ENCODE peak calls at places on chromosome 7, in nine cellular contexts. One of them, this sample, is unnamed.

GRCh38 chr7:158033196-158033595 is 554.4 kb downstream of the PTPRN2 start:
- DNase-seq in endothelial cell of umbilical vein: no peak
- DNase-seq in IMR-90: no peak
- DNase-seq in GM12878: no peak
- DNase-seq in lower leg skin: peak
- DNase-seq in prostate gland: no peak
- DNase-seq in erythroblast: no peak
- DNase-seq in HCT116: no peak
- DNase-seq in heart left ventricle: no peak
- DNase-seq in this sample: no peak

GRCh38 chr7:24366901-24367300 is 82.9 kb downstream of the NPY start:
- DNase-seq in endothelial cell of umbilical vein: no peak
- DNase-seq in IMR-90: no peak
- DNase-seq in GM12878: no peak
- DNase-seq in lower leg skin: no peak
- DNase-seq in prostate gland: no peak
- DNase-seq in erythroblast: no peak
- DNase-seq in HCT116: no peak
- DNase-seq in heart left ventricle: no peak
- DNase-seq in this sample: no peak

GRCh38 chr7:130394421-130395188 is 14.3 kb downstream of the CPA1 start:
- DNase-seq in endothelial cell of umbilical vein: no peak
- DNase-seq in IMR-90: no peak
- DNase-seq in GM12878: no peak
- DNase-seq in lower leg skin: no peak
- DNase-seq in prostate gland: no peak
- DNase-seq in erythroblast: peak
- DNase-seq in HCT116: no peak
- DNase-seq in heart left ventricle: no peak
- DNase-seq in this sample: no peak

GRCh38 chr7:150335101-150335773 is 6.2 kb downstream of the RARRES2 start:
- DNase-seq in endothelial cell of umbilical vein: no peak
- DNase-seq in IMR-90: peak
- DNase-seq in GM12878: no peak
- DNase-seq in lower leg skin: no peak
- DNase-seq in prostate gland: no peak
- DNase-seq in erythroblast: no peak
- DNase-seq in HCT116: no peak
- DNase-seq in heart left ventricle: no peak
- DNase-seq in this sample: no peak

GRCh38 chr7:71193099-71193810 is 61.3 kb downstream of the GALNT17 start:
- DNase-seq in endothelial cell of umbilical vein: no peak
- DNase-seq in IMR-90: no peak
- DNase-seq in GM12878: no peak
- DNase-seq in lower leg skin: no peak
- DNase-seq in prostate gland: no peak
- DNase-seq in erythroblast: no peak
- DNase-seq in HCT116: no peak
- DNase-seq in heart left ventricle: no peak
- DNase-seq in this sample: no peak

GRCh38 chr7:104153287-104153686 is 54.5 kb downstream of the ORC5 start:
- DNase-seq in endothelial cell of umbilical vein: no peak
- DNase-seq in IMR-90: no peak
- DNase-seq in GM12878: no peak
- DNase-seq in lower leg skin: no peak
- DNase-seq in prostate gland: no peak
- DNase-seq in erythroblast: no peak
- DNase-seq in HCT116: no peak
- DNase-seq in heart left ventricle: no peak
- DNase-seq in this sample: no peak

GRCh38 chr7:140404565-140405080 is 765 bp downstream of the RAB19 start:
- DNase-seq in endothelial cell of umbilical vein: no peak
- DNase-seq in IMR-90: no peak
- DNase-seq in GM12878: no peak
- DNase-seq in lower leg skin: no peak
- DNase-seq in prostate gland: no peak
- DNase-seq in erythroblast: no peak
- DNase-seq in HCT116: no peak
- DNase-seq in heart left ventricle: no peak
- DNase-seq in this sample: no peak

GRCh38 chr7:3381073-3381685 is 80.1 kb downstream of the SDK1 start:
- DNase-seq in endothelial cell of umbilical vein: no peak
- DNase-seq in IMR-90: no peak
- DNase-seq in GM12878: no peak
- DNase-seq in lower leg skin: no peak
- DNase-seq in prostate gland: no peak
- DNase-seq in erythroblast: no peak
- DNase-seq in HCT116: no peak
- DNase-seq in heart left ventricle: no peak
- DNase-seq in this sample: no peak

GRCh38 chr7:133910761-133911160 is 216.4 kb upstream of the LRGUK start:
- DNase-seq in endothelial cell of umbilical vein: no peak
- DNase-seq in IMR-90: no peak
- DNase-seq in GM12878: no peak
- DNase-seq in lower leg skin: no peak
- DNase-seq in prostate gland: no peak
- DNase-seq in erythroblast: no peak
- DNase-seq in HCT116: no peak
- DNase-seq in heart left ventricle: no peak
- DNase-seq in this sample: no peak

GRCh38 chr7:23353172-23353571 is 54.0 kb downstream of the MALSU1 start:
- DNase-seq in endothelial cell of umbilical vein: no peak
- DNase-seq in IMR-90: no peak
- DNase-seq in GM12878: peak
- DNase-seq in lower leg skin: no peak
- DNase-seq in prostate gland: no peak
- DNase-seq in erythroblast: no peak
- DNase-seq in HCT116: no peak
- DNase-seq in heart left ventricle: no peak
- DNase-seq in this sample: no peak

GRCh38 chr7:156177396-156178055 is 365.3 kb upstream of the SHH start:
- DNase-seq in endothelial cell of umbilical vein: no peak
- DNase-seq in IMR-90: no peak
- DNase-seq in GM12878: no peak
- DNase-seq in lower leg skin: peak
- DNase-seq in prostate gland: no peak
- DNase-seq in erythroblast: no peak
- DNase-seq in HCT116: no peak
- DNase-seq in heart left ventricle: no peak
- DNase-seq in this sample: no peak

GRCh38 chr7:71637578-71637977 is 505.6 kb downstream of the GALNT17 start:
- DNase-seq in endothelial cell of umbilical vein: no peak
- DNase-seq in IMR-90: no peak
- DNase-seq in GM12878: no peak
- DNase-seq in lower leg skin: peak
- DNase-seq in prostate gland: no peak
- DNase-seq in erythroblast: no peak
- DNase-seq in HCT116: no peak
- DNase-seq in heart left ventricle: peak
- DNase-seq in this sample: no peak

GRCh38 chr7:83472376-83472775 is 176.6 kb downstream of the SEMA3E start:
- DNase-seq in endothelial cell of umbilical vein: no peak
- DNase-seq in IMR-90: no peak
- DNase-seq in GM12878: no peak
- DNase-seq in lower leg skin: no peak
- DNase-seq in prostate gland: no peak
- DNase-seq in erythroblast: no peak
- DNase-seq in HCT116: no peak
- DNase-seq in heart left ventricle: no peak
- DNase-seq in this sample: no peak

GRCh38 chr7:108002726-108003590 is at the start of gene LAMB1:
- DNase-seq in endothelial cell of umbilical vein: peak
- DNase-seq in IMR-90: peak
- DNase-seq in GM12878: no peak
- DNase-seq in lower leg skin: peak
- DNase-seq in prostate gland: peak
- DNase-seq in erythroblast: no peak
- DNase-seq in HCT116: no peak
- DNase-seq in heart left ventricle: peak
- DNase-seq in this sample: peak
- TF ChIP-seq POLR2A in endothelial cell of umbilical vein: peak
- TF ChIP-seq POLR2A in IMR-90: peak
- TF ChIP-seq POLR2A in GM12878: no peak
- TF ChIP-seq POLR2A in lower leg skin: no peak
- TF ChIP-seq POLR2A in prostate gland: peak
- TF ChIP-seq POLR2A in erythroblast: no peak
- TF ChIP-seq POLR2A in HCT116: no peak
- TF ChIP-seq POLR2A in heart left ventricle: no peak
- TF ChIP-seq POLR2A in this sample: peak

DNA sequence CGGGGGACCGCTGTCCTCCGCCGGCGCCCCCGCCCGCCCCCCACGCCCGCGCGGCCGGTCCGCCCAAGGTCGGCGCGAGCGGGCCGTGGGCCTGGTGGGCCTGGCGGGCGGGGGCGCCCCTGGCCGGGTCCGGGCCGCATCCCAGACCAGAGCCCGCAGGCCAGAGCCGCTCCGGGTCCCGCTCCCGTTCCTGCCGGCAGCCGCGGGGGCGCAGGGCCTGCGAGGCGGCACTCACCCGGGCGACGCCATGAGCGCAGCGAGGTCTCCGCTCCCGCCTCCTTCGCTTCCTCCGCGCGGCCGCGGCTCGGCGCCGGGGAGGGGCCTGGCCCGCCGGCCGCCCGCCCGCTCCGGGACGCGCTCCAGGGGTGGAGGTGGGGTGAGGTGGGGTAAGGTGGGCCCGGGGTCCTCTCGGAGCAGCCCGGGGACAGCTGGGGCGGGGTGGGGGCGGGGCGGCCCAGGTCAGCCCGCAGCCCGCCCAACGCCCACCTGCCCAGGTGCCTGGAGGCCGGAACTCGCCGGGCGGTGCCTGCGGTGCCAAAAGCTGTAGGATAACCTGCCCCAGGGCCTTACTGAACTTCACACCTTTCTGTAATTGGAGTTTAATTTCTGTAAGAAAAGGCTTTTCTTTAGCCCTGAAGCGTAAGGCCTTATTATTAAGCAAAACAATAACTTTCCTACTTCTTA is at the start of gene URGCP:
- DNase-seq in endothelial cell of umbilical vein: peak
- DNase-seq in IMR-90: peak
- DNase-seq in GM12878: no peak
- DNase-seq in lower leg skin: peak
- DNase-seq in prostate gland: peak
- DNase-seq in erythroblast: peak
- DNase-seq in HCT116: no peak
- DNase-seq in heart left ventricle: peak
- DNase-seq in this sample: no peak
- TF ChIP-seq POLR2A in endothelial cell of umbilical vein: peak
- TF ChIP-seq POLR2A in IMR-90: peak
- TF ChIP-seq POLR2A in GM12878: peak
- TF ChIP-seq POLR2A in lower leg skin: no peak
- TF ChIP-seq POLR2A in prostate gland: no peak
- TF ChIP-seq POLR2A in erythroblast: no peak
- TF ChIP-seq POLR2A in HCT116: peak
- TF ChIP-seq POLR2A in heart left ventricle: no peak
- TF ChIP-seq POLR2A in this sample: peak

DNA sequence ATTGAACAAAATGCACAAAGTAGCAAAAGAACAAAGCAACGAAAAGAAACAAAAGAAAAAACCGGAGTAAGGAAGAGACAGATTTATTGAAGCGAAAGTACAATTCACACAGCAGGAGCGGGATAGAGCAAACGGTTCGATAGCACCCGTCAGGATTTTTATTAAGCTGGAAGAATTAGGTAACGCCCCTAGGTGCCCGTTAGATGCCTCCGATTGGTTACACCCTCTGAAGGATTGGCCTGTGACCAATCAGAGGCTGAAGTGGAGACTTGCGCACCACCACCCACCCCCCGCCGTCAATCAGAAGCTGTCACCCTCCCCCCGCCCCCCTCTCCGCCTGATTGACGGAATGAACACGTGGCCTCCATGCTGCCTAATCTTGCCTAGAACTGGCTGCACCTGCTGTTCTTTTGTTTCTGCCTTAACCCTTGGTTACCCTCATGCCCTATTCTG is 16.8 kb downstream of the OCM2 start:
- DNase-seq in endothelial cell of umbilical vein: no peak
- DNase-seq in IMR-90: no peak
- DNase-seq in GM12878: no peak
- DNase-seq in lower leg skin: no peak
- DNase-seq in prostate gland: no peak
- DNase-seq in erythroblast: peak
- DNase-seq in HCT116: peak
- DNase-seq in heart left ventricle: no peak
- DNase-seq in this sample: no peak
- TF ChIP-seq POLR2A in endothelial cell of umbilical vein: no peak
- TF ChIP-seq POLR2A in IMR-90: no peak
- TF ChIP-seq POLR2A in GM12878: no peak
- TF ChIP-seq POLR2A in lower leg skin: no peak
- TF ChIP-seq POLR2A in prostate gland: no peak
- TF ChIP-seq POLR2A in erythroblast: no peak
- TF ChIP-seq POLR2A in HCT116: peak
- TF ChIP-seq POLR2A in heart left ventricle: no peak
- TF ChIP-seq POLR2A in this sample: no peak

GRCh38 chr7:87202208-87202607 is 17.3 kb downstream of the TMEM243 start:
- DNase-seq in endothelial cell of umbilical vein: no peak
- DNase-seq in IMR-90: no peak
- DNase-seq in GM12878: no peak
- DNase-seq in lower leg skin: no peak
- DNase-seq in prostate gland: no peak
- DNase-seq in erythroblast: no peak
- DNase-seq in HCT116: no peak
- DNase-seq in heart left ventricle: no peak
- DNase-seq in this sample: no peak

GRCh38 chr7:87204933-87205332 is 14.6 kb downstream of the TMEM243 start:
- DNase-seq in endothelial cell of umbilical vein: no peak
- DNase-seq in IMR-90: no peak
- DNase-seq in GM12878: no peak
- DNase-seq in lower leg skin: no peak
- DNase-seq in prostate gland: no peak
- DNase-seq in erythroblast: peak
- DNase-seq in HCT116: no peak
- DNase-seq in heart left ventricle: no peak
- DNase-seq in this sample: no peak

GRCh38 chr7:87199700-87200450 is 19.7 kb downstream of the TMEM243 start:
- DNase-seq in endothelial cell of umbilical vein: peak
- DNase-seq in IMR-90: no peak
- DNase-seq in GM12878: no peak
- DNase-seq in lower leg skin: no peak
- DNase-seq in prostate gland: no peak
- DNase-seq in erythroblast: no peak
- DNase-seq in HCT116: no peak
- DNase-seq in heart left ventricle: no peak
- DNase-seq in this sample: no peak

GRCh38 chr7:87199241-87199640 is 20.3 kb downstream of the TMEM243 start:
- DNase-seq in endothelial cell of umbilical vein: no peak
- DNase-seq in IMR-90: no peak
- DNase-seq in GM12878: no peak
- DNase-seq in lower leg skin: no peak
- DNase-seq in prostate gland: no peak
- DNase-seq in erythroblast: no peak
- DNase-seq in HCT116: no peak
- DNase-seq in heart left ventricle: no peak
- DNase-seq in this sample: no peak

DNA sequence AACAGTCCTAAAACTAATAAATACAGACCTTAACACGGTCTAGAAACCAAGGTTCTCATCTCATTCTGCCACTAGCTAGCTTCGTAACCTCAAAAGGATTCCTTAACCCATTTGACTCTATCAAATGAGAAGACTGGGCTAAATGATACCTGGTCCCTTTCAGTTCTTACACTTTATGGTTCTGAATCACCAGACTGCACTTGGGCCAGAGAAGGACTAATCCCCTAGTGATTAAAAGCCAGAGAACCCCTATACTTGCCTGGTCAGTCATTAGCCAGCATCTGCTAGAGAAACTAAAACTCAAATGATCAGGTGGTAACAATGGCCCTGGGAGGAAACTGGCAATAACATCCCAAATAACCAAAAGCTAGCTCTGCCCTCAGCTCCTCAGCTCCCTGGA is 16.8 kb downstream of the TMEM243 start:
- DNase-seq in endothelial cell of umbilical vein: no peak
- DNase-seq in IMR-90: no peak
- DNase-seq in GM12878: no peak
- DNase-seq in lower leg skin: no peak
- DNase-seq in prostate gland: no peak
- DNase-seq in erythroblast: no peak
- DNase-seq in HCT116: no peak
- DNase-seq in heart left ventricle: no peak
- DNase-seq in this sample: no peak
- TF ChIP-seq POLR2A in endothelial cell of umbilical vein: no peak
- TF ChIP-seq POLR2A in IMR-90: no peak
- TF ChIP-seq POLR2A in GM12878: no peak
- TF ChIP-seq POLR2A in lower leg skin: no peak
- TF ChIP-seq POLR2A in prostate gland: no peak
- TF ChIP-seq POLR2A in erythroblast: no peak
- TF ChIP-seq POLR2A in HCT116: no peak
- TF ChIP-seq POLR2A in heart left ventricle: no peak
- TF ChIP-seq POLR2A in this sample: no peak